ENCODE peak calls at places on chromosomes 1 and 21, in nine cellular contexts. U, D, P, O, L, S, T, Y and Q are unnamed samples.

GRCh38 chr1:153617677-153618076 is 1.6 kb upstream of the S100A14 start:
- DNase-seq in U (no peak), D (peak), P (no peak), O (peak), L (peak), S (peak), T (peak), Y (peak), Q (no peak)

GRCh38 chr21:42437786-42438185 is 34.1 kb downstream of the UBASH3A start:
- DNase-seq in U (no peak), D (no peak), P (no peak), O (no peak), L (no peak), S (no peak), T (no peak), Y (no peak), Q (peak)

GRCh38 chr1:61187380-61188086 is 105.2 kb downstream of the NFIA start:
- DNase-seq in U (no peak), D (no peak), P (no peak), O (no peak), L (no peak), S (no peak), T (no peak), Y (no peak), Q (no peak)

GRCh38 chr1:14113841-14114567 is 414.0 kb downstream of the PRDM2 start:
- DNase-seq in U (peak), D (no peak), P (peak), O (no peak), L (peak), S (no peak), T (peak), Y (peak), Q (no peak)

GRCh38 chr21:15768045-15768601 is 38.3 kb downstream of the USP25 start:
- DNase-seq in U (no peak), D (no peak), P (no peak), O (peak), L (no peak), S (no peak), T (no peak), Y (no peak), Q (no peak)

GRCh38 chr21:32653326-32653901 is 41.2 kb upstream of the CFAP298 start:
- DNase-seq in U (no peak), D (no peak), P (peak), O (peak), L (no peak), S (no peak), T (peak), Y (peak), Q (no peak)

GRCh38 chr1:40622051-40622450 is 43.4 kb downstream of the RIMS3 start:
- DNase-seq in U (no peak), D (no peak), P (no peak), O (no peak), L (no peak), S (no peak), T (no peak), Y (no peak), Q (no peak)

GRCh38 chr1:154342132-154342531 is 16.8 kb downstream of the ATP8B2 start:
- DNase-seq in U (no peak), D (no peak), P (no peak), O (no peak), L (no peak), S (no peak), T (no peak), Y (no peak), Q (no peak)

GRCh38 chr1:117231748-117232373 is 21.1 kb upstream of the VTCN1 start:
- DNase-seq in U (no peak), D (no peak), P (no peak), O (no peak), L (no peak), S (no peak), T (peak), Y (no peak), Q (no peak)

GRCh38 chr1:24043345-24044032 is 63.4 kb upstream of the SRSF10 start:
- DNase-seq in U (no peak), D (no peak), P (no peak), O (no peak), L (no peak), S (no peak), T (no peak), Y (no peak), Q (no peak)

GRCh38 chr1:147809236-147809635 is 48.8 kb upstream of the GJA5 start:
- DNase-seq in U (no peak), D (no peak), P (no peak), O (no peak), L (no peak), S (no peak), T (no peak), Y (no peak), Q (no peak)

GRCh38 chr1:166087734-166088571 is 78.8 kb downstream of the FAM78B start:
- DNase-seq in U (no peak), D (no peak), P (no peak), O (no peak), L (no peak), S (no peak), T (no peak), Y (no peak), Q (no peak)

GRCh38 chr1:240462766-240463410 is 149.1 kb downstream of the GREM2 start:
- DNase-seq in U (no peak), D (no peak), P (peak), O (no peak), L (no peak), S (no peak), T (no peak), Y (no peak), Q (no peak)

GRCh38 chr1:230898748-230899147 is 30.4 kb upstream of the C1orf198 start:
- DNase-seq in U (no peak), D (no peak), P (no peak), O (no peak), L (no peak), S (no peak), T (no peak), Y (no peak), Q (no peak)

GRCh38 chr21:46116846-46117585 is 19.1 kb downstream of the COL6A2 start:
- DNase-seq in U (peak), D (no peak), P (no peak), O (peak), L (no peak), S (no peak), T (no peak), Y (no peak), Q (peak)

GRCh38 chr1:214584805-214585766 is 17.9 kb upstream of the CENPF start:
- DNase-seq in U (no peak), D (no peak), P (peak), O (peak), L (peak), S (no peak), T (peak), Y (no peak), Q (peak)

GRCh38 chr1:69403911-69404310 is 163.8 kb upstream of the LRRC7 start:
- DNase-seq in U (no peak), D (no peak), P (no peak), O (no peak), L (no peak), S (no peak), T (no peak), Y (no peak), Q (peak)

GRCh38 chr1:207965602-207966387 is 54.9 kb upstream of the CD34 start:
- DNase-seq in U (no peak), D (no peak), P (no peak), O (no peak), L (no peak), S (no peak), T (no peak), Y (no peak), Q (no peak)

GRCh38 chr1:192631749-192632148 is 4.2 kb upstream of the RGS13 start:
- DNase-seq in U (no peak), D (no peak), P (no peak), O (no peak), L (no peak), S (no peak), T (peak), Y (no peak), Q (no peak)

GRCh38 chr21:30733026-30733425 is 14.0 kb downstream of the KRTAP21-2 start:
- DNase-seq in U (no peak), D (no peak), P (no peak), O (no peak), L (no peak), S (no peak), T (peak), Y (no peak), Q (no peak)

GRCh38 chr1:1079408-1080121 is 5.5 kb upstream of the RNF223 start:
- DNase-seq in U (peak), D (no peak), P (peak), O (peak), L (peak), S (no peak), T (peak), Y (peak), Q (peak)

GRCh38 chr21:16125274-16125673 is 395.5 kb downstream of the USP25 start:
- DNase-seq in U (no peak), D (no peak), P (no peak), O (peak), L (no peak), S (no peak), T (no peak), Y (no peak), Q (no peak)

GRCh38 chr1:206784471-206784903 is 12.2 kb upstream of the IL10 start:
- DNase-seq in U (no peak), D (peak), P (no peak), O (no peak), L (no peak), S (no peak), T (no peak), Y (no peak), Q (no peak)